ENCODE peak calls at places on chromosomes 3 and 15, in five cellular contexts. Q is upper lobe of right lung, R is nephron progenitor cell, O is HCT116, G is ovary. K is an unnamed sample.

GRCh38 chr15:61380270-61380669 is 151.2 kb upstream of the RORA start:
- DNase-seq in O (no peak), R (no peak), G (no peak), Q (no peak), K (no peak)

GRCh38 chr3:160133757-160134156 is 91.5 kb upstream of the C3orf80 start:
- DNase-seq in G (no peak), O (peak), Q (no peak), R (no peak), K (peak)

GRCh38 chr3:57856675-57857074 is 100.6 kb downstream of the SLMAP start:
- DNase-seq in Q (no peak), R (no peak), G (no peak), O (no peak), K (no peak)

GRCh38 chr15:64693134-64693533 is 82.3 kb downstream of the RBPMS2 start:
- DNase-seq in Q (no peak), O (no peak), R (no peak), G (no peak), K (no peak)

GRCh38 chr15:35813573-35813972 is 267.6 kb upstream of the DPH6 start:
- DNase-seq in R (no peak), Q (no peak), O (no peak), G (no peak), K (no peak)

GRCh38 chr3:183298708-183299153 is 45.7 kb downstream of the B3GNT5 start:
- DNase-seq in R (peak), G (peak), O (no peak), Q (peak), K (peak)

GRCh38 chr15:70486451-70487379 is 276.6 kb downstream of the UACA start:
- DNase-seq in G (no peak), Q (peak), R (no peak), O (no peak), K (no peak)

GRCh38 chr3:17118771-17119170 is 234.0 kb downstream of the PLCL2 start:
- DNase-seq in G (no peak), Q (no peak), O (no peak), R (no peak), K (no peak)

GRCh38 chr3:61650276-61650675 is 88.9 kb downstream of the PTPRG start:
- DNase-seq in R (no peak), O (no peak), G (peak), Q (no peak), K (no peak)

GRCh38 chr3:30667250-30667585 is 60.8 kb downstream of the TGFBR2 start:
- DNase-seq in Q (no peak), O (no peak), G (no peak), R (no peak), K (no peak)

GRCh38 chr15:43370310-43370974 is 401 bp downstream of the ZSCAN29 start:
- DNase-seq in R (peak), Q (no peak), G (peak), O (no peak), K (no peak)

GRCh38 chr3:31102196-31102879 is 207.9 kb upstream of the GADL1 start:
- DNase-seq in R (no peak), Q (no peak), G (no peak), O (no peak), K (no peak)

GRCh38 chr3:146177072-146177936 is 16.3 kb upstream of the PLOD2 start:
- DNase-seq in G (no peak), R (no peak), Q (no peak), O (no peak), K (no peak)

GRCh38 chr3:37737134-37737533 is 124.5 kb upstream of the CTDSPL start:
- DNase-seq in G (no peak), O (no peak), Q (no peak), R (no peak), K (no peak)

GRCh38 chr15:90948506-90948905 is 6.2 kb upstream of the RCCD1 start:
- DNase-seq in O (no peak), R (no peak), Q (no peak), G (no peak), K (no peak)

GRCh38 chr3:181727122-181728036 is 15.7 kb downstream of the SOX2 start:
- DNase-seq in G (no peak), R (peak), Q (no peak), O (no peak), K (no peak)

GRCh38 chr3:152069871-152070270 is 196.4 kb downstream of the SUCNR1 start:
- DNase-seq in R (no peak), O (no peak), G (no peak), Q (no peak), K (no peak)

GRCh38 chr3:51340311-51340829 is 44.7 kb upstream of the MANF start:
- DNase-seq in O (peak), R (no peak), Q (no peak), G (peak), K (peak)

DNA sequence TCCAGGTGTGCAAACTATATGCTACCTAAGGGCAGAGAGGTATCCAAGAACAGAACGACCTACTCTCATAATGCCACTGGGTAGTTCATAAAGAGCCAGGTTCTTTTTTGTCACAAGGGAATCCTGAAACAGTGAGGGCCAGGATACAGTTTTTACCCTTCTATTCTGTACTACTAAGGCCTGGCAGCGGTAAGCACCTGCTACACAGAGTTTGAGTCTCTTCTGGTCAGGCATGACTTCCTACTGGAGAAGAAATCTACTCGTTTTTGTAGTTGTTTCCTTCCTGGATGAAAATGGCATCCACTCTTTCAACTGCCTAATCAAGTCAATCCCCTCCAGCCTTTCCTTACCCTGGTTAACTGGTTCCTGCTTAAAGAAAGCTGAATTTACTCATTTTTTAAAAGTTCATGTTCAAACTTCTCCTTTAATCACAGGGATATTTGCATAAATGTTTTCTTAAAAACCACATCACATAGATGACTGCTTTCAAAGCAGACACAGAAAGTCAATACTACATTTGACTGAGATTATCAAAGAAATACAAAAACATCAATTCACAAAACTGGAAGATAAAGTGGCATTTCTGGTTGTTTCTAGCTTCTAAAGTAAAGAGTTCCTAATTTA is 40.0 kb downstream of the MAP4 start:
- DNase-seq in O (no peak), Q (no peak), G (no peak), R (no peak), K (no peak)
- TF ChIP-seq CTCF in O (no peak), Q (no peak), G (no peak), R (no peak), K (no peak)

DNA sequence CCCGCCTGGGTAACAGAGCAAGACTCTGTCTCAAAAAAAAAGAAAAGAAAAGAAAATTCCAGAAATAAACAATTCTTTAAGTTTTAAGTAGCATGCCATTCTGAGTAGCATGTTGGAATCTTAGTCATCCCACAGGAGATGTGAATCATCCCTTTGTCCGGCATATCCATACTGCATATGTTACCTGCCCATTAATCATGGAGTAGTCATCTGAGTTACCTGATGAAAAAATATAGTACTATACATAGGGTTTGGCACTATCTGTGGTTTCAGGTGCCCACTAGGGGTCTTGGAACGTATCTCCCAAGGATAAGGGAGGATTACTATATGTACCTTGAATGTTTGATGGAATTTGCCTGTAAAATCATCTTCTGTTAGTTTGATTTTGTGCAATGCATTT is 6.3 kb upstream of the CCR4 start:
- DNase-seq in Q (no peak), G (no peak), O (peak), R (no peak), K (no peak)
- TF ChIP-seq CTCF in Q (no peak), G (no peak), O (peak), R (no peak), K (no peak)

DNA sequence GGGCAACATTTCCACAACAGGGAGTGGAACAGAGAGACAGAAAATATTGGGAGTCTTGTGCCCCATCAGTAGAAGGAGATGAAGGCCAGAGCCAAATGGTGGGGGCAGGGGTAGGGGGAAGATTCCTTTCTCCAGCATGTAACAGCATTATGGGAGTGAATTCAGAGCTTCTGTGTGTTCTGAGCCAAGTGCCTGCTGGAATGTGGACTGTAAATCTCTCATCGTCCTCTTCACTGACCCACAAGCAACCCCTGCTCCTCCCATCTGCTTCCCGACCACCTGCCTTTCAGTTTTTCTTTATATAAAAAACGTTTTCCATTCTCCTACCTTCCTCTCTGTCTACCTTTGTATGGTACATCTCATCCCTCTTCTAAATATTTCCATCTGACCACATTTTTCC is 344.2 kb upstream of the TPRG1 start:
- DNase-seq in O (no peak), R (peak), Q (no peak), G (no peak), K (no peak)
- TF ChIP-seq CTCF in O (no peak), R (no peak), Q (no peak), G (no peak), K (no peak)

GRCh38 chr3:10887015-10887414 is 71.0 kb downstream of the SLC6A11 start:
- DNase-seq in Q (no peak), G (no peak), O (no peak), R (no peak), K (no peak)

GRCh38 chr3:10882851-10883250 is 66.8 kb downstream of the SLC6A11 start:
- DNase-seq in O (no peak), Q (no peak), R (no peak), G (no peak), K (no peak)

GRCh38 chr3:10888523-10889081 is 72.6 kb downstream of the SLC6A11 start:
- DNase-seq in G (no peak), Q (no peak), O (no peak), R (no peak), K (no peak)

GRCh38 chr3:10889206-10889960 is 73.4 kb downstream of the SLC6A11 start:
- DNase-seq in R (no peak), G (no peak), Q (no peak), O (no peak), K (no peak)

DNA sequence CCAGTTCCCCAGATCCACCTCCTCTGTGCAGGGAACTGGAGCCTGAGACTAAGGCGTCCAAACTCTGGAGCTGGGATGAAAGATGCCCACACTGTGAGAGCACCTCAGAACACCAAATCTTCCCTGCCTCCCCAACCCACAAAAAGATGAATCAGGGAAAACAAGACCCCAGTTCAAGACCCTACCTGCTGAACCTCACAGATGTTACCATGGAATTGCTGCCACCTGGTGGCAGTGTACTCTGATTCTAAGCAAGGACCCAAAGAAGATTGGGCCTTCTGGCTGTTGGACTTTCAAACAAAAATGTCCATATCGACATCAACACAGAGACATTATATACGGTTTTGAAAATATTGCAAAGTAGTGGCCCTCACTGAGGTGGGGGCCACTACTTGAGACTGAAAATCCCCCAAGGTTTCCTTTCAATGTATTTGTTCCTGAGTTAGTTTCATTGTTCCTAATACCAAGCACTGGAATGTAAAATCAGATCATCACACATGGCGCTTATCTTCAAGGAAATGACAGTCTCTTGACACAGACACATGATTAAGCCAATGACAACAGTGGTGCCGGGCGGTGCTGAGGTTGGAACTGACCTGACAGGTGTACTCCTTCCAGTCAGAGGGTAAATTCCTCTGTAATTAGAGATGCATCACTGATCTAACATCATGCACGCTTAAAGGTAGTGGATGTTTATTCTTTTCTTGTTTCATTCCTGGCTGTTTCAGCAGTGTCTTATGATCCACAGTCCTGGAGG is 67.6 kb downstream of the SLC6A11 start:
- DNase-seq in Q (no peak), G (no peak), R (peak), O (peak), K (peak)
- TF ChIP-seq CTCF in Q (peak), G (no peak), R (peak), O (peak), K (peak)